ENCODE peak calls at places on chromosomes 13 and 19, in five cellular contexts. J is mesenchymal stem cell, K is trophoblast cell, T is IMR-90, D is neuronal stem cell. C is an unnamed sample.

GRCh38 chr19:11598746-11599145 is 1.5 kb downstream of the ZNF627 start:
- DNase-seq in J (no peak), K (no peak), D (no peak), T (no peak), C (no peak)

GRCh38 chr19:49362926-49363264 is 679 bp upstream of the TEAD2 start:
- DNase-seq in J (no peak), D (peak), K (peak), T (peak), C (no peak)

GRCh38 chr19:47186337-47187022 is 44.5 kb downstream of the BBC3 start:
- DNase-seq in J (no peak), K (no peak), T (no peak), D (no peak), C (no peak)

GRCh38 chr13:73465629-73465974 is 406.8 kb downstream of the KLF5 start:
- DNase-seq in T (peak), J (peak), K (peak), D (no peak), C (no peak)

GRCh38 chr13:41465215-41465907 is 8.0 kb downstream of the RGCC start:
- DNase-seq in K (peak), D (no peak), J (peak), T (peak), C (no peak)

GRCh38 chr19:52095172-52096014 is at the start of gene ZNF841:
- DNase-seq in T (peak), K (peak), J (peak), D (peak), C (peak)

GRCh38 chr13:43472344-43472743 is 314.4 kb downstream of the ENOX1 start:
- DNase-seq in K (no peak), T (no peak), D (no peak), J (no peak), C (no peak)

GRCh38 chr19:32647361-32647760 is 27.6 kb downstream of the ANKRD27 start:
- DNase-seq in J (no peak), K (no peak), T (no peak), D (no peak), C (no peak)

GRCh38 chr19:33310606-33311325 is 8.4 kb upstream of the CEBPA start:
- DNase-seq in T (no peak), J (no peak), D (no peak), K (no peak), C (no peak)

GRCh38 chr13:97911311-97912138 is 42.0 kb upstream of the IPO5 start:
- DNase-seq in K (peak), D (no peak), T (peak), J (no peak), C (peak)

GRCh38 chr13:91516799-91517198 is 118.4 kb downstream of the GPC5 start:
- DNase-seq in D (no peak), J (no peak), T (no peak), K (no peak), C (no peak)

GRCh38 chr13:100363874-100364273 is 224.7 kb downstream of the GGACT start:
- DNase-seq in T (peak), J (peak), D (no peak), K (no peak), C (no peak)

GRCh38 chr13:50592412-50593145 is 250.9 kb downstream of the DLEU7 start:
- DNase-seq in K (peak), T (peak), J (peak), D (no peak), C (no peak)

GRCh38 chr19:13298565-13299481 is 148.6 kb downstream of the IER2 start:
- DNase-seq in T (no peak), J (no peak), K (no peak), D (no peak), C (peak)

GRCh38 chr13:90968510-90968909 is 379.0 kb upstream of the MIR17HG start:
- DNase-seq in J (peak), T (no peak), D (peak), K (no peak), C (peak)

DNA sequence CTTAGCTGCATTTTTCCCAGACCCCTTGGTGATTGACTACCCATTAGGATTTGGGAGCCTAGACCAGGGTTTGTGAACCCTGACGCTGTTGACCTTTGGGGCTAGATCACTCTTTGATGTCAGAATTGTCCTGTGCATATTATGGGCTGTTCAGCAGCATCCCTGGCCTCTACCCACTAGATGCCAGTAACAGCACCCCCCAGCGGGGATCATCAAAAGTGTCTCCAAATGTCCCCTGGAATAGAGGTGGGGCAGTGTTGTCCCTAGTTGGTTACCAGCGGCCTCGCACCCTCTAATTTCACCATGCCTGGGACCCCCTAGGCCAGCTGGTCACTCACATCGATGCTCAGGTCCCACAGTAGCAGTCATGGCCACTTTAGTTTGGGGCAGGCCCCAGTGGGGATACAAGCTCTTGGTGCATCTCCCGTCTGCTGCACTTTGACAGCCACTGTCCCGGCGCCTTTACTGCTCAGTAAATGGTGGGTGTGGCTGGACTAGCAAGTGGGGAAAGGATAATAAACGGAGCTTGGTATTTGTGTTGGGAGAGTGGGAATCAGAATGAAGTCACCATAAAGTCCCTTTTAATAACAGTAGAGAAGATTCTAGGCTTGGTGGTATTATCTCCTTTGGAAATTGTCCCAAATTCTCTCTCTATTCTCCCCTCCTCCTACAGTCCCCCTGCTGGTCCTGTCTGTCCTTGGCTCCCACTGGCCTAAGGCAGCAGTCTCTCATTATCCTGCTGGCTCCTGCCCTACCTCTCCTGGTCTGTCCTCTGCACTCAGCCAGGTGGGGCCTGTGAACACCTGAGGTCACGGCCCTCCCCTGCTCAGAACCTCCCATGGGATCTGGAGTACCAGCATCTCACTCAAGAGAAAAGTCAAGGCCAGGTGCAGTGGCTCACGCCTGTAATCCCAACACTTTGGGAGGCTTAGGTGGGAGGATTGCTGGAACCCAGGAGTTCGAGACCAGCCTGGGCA is 80.6 kb downstream of the SIPA1L3 start:
- DNase-seq in D (no peak), T (no peak), J (no peak), K (peak), C (peak)
- H4K91ac ChIP-seq in D (no peak), T (peak), J (peak), K (no peak), C (no peak)

DNA sequence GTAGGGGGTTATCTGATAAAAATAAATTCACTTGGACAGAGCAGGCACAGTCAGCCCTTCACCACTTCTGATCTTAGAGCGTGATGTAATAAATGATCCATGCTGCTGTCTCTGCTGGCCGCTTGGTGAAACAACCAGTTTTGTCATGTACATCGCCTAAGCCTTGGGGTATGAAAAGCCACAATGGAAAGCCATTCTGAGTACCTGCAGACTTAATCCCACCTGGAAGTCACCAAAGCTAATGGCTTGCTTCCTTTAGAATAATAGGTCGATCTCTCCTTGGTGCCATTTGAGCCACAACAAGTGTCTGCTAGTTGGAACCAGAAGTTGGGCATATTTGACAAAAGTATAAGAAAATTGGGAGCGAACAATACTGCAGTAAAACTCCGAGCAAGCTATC is 1649.7 kb upstream of the SPRY2 start:
- DNase-seq in D (no peak), K (no peak), J (no peak), T (no peak), C (peak)
- H3K4ac ChIP-seq in D (no peak), K (no peak), J (no peak), T (no peak), C (no peak)

GRCh38 chr19:984165-984967 is at the start of gene WDR18:
- DNase-seq in D (peak), K (peak), T (peak), J (peak), C (peak)
- H4K91ac ChIP-seq in D (peak), K (peak), T (peak), J (peak), C (peak)

DNA sequence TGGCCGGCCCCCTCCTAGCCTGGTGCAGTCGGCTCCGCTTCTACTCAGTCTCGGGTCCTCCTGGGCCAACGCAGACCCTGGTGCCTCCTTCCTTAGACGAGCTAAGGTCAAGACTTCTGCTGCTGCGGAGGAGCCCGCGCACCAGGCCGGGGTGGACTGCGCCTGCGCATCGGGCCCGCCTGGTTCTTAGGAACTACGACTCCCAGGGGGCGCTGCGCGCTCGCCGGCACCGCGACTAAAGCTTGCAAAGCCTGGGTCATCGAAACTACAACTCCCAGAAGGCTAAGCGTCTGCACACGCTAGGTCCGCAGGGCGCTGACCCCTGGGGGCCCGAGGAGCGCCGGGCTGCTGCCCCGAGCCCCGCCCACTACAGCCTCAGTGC is at the start of gene ZNF835:
- DNase-seq in D (peak), K (peak), T (no peak), J (no peak), C (no peak)
- H3K4ac ChIP-seq in D (peak), K (no peak), T (no peak), J (no peak), C (no peak)

DNA sequence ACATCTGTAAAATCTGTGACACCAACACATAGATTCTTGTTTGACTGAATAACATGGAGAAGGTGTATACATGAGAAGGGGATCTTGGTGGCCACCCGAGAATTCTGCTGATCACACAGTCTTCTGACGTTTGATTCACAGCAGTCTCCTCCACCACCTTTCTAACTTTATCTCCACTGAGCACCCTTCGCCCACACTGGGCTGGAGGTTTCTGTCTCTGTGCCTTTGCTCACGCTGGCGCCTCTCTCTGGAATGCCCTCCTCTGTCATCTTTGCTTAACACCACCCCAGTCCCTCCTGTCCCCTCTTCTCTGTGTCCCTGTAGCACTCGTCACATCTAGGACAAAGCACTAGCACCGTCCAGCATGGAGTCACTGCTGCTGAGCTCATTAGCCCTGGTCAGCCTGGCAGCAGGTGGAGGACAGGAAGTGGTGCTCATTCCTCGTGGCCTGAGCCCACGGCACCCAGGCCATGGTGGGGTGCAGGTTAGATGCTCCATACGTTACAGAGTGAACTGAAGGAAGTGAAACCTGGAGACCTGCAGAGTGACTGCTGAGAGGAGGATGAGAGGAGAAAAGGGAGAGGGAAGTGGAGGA is 384.6 kb downstream of the UQCRFS1 start:
- DNase-seq in D (no peak), T (no peak), J (no peak), K (no peak), C (no peak)
- H4K91ac ChIP-seq in D (no peak), T (no peak), J (no peak), K (no peak), C (no peak)

C was measured in H9.